ENCODE peak calls at places on chromosome 14, in six cellular contexts. L, U, Y, X, A and O are unnamed samples.

GRCh38 chr14:91413547-91414474 is 3.8 kb downstream of the CCDC88C start:
- DNase-seq in A (peak; percentile 85), Y (no peak), U (no peak), L (peak; percentile 97), X (no peak), O (no peak)

GRCh38 chr14:39138450-39138849 is 24.3 kb downstream of the GEMIN2 start:
- DNase-seq in X (no peak), L (no peak), Y (no peak), A (no peak), U (no peak), O (no peak)

GRCh38 chr14:38419579-38419978 is 163.7 kb upstream of the CLEC14A start:
- DNase-seq in L (no peak), X (no peak), U (no peak), Y (no peak), A (no peak), O (no peak)

GRCh38 chr14:31057035-31057434 is 30.9 kb upstream of the STRN3 start:
- DNase-seq in A (no peak), Y (no peak), L (no peak), U (no peak), X (no peak), O (no peak)

GRCh38 chr14:75822522-75823288 is 159.1 kb downstream of the TGFB3 start:
- DNase-seq in A (no peak), L (no peak), Y (no peak), X (no peak), U (no peak), O (no peak)

GRCh38 chr14:51880810-51881580 is 20.6 kb downstream of the GNG2 start:
- DNase-seq in L (no peak), A (no peak), Y (no peak), U (no peak), X (no peak), O (no peak)

GRCh38 chr14:58280954-58281787 is 17.2 kb upstream of the ARID4A start:
- DNase-seq in X (no peak), Y (peak; percentile 27), L (no peak), U (no peak), A (no peak), O (no peak)

GRCh38 chr14:65224799-65225198 is 122.5 kb upstream of the MAX start:
- DNase-seq in Y (no peak), L (no peak), U (no peak), A (no peak), X (peak; percentile 51), O (no peak)

GRCh38 chr14:102227184-102227964 is 77.6 kb downstream of the MOK start:
- DNase-seq in U (no peak), A (no peak), Y (no peak), X (no peak), L (no peak), O (no peak)

GRCh38 chr14:54659365-54659764 is 92.4 kb downstream of the SAMD4A start:
- DNase-seq in Y (no peak), U (no peak), L (no peak), A (no peak), X (no peak), O (no peak)

GRCh38 chr14:52025310-52025709 is 36.0 kb downstream of the RTRAF start:
- DNase-seq in U (no peak), Y (no peak), X (no peak), L (no peak), A (no peak), O (no peak)

DNA sequence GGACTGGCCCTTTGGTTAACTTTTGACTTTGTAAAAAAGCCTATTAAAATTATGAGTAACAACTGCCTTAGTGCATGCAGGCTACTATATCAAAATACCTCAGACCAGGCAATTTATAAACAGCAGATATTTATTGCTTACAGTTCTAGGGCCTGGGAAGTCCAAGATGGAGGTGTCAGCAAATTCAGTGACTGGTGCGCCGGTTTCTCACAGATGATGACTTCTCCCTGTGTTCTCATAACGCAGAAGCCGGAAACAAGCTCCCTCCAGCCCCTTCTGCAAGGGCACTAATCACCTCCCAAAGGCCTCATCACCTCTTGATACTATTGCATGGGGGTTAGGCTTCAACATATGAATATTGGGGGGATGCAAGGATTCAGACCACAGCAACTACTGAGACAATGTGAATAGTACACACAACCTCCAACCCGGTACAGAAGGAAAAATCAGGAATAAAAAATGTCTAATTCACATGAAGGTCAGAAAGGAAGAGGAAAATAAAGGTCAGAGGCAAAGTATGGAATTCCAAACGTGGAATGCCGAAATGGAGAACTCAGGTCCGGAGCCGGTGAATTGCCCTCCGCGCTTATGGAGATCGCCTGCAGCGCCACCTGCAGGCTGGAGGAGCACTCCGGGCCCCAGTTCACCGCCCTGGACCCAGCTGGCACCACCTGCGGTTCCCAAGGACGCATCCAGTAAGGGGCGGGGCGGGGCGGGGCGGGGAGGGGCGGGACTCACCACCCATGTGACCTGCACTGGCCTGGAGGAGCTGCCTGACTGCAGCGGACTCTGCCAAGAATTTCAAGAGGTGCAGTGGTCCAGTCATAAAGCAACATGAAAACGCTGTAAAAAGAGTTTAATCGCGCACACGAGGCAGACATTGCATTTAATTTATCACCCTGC is 203.4 kb downstream of the KIF26A start:
- DNase-seq in A (peak; percentile 54), L (peak; percentile 95), X (no peak), Y (no peak), U (peak; percentile 76), O (no peak)
- TF ChIP-seq CTCF in A (peak; percentile 32), L (peak; percentile 81), X (no peak), Y (peak; percentile 34), U (peak; percentile 73), O (no peak)

DNA sequence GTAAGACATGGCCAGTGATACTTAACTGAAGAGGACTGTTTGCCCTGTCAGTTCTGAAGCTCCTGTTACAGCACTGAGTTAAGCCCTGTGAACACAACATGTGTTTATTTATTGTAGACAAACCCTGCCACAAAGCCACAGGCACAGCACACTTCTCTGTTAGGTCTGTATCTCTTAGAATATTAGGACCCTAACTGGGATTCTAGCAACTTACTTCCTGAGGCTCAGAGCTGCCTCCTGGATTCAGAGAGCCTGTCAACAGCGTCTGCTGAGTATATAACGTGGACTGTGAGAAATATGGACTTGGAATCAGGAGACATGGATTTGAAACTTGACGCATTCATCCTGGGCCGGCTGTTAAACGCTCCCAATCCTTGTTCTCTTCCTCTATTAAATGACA is 135.0 kb upstream of the HIF1A start:
- DNase-seq in L (no peak), Y (no peak), A (no peak), U (no peak), X (no peak), O (no peak)
- TF ChIP-seq CTCF in L (no peak), Y (no peak), A (no peak), U (no peak), X (no peak), O (no peak)

DNA sequence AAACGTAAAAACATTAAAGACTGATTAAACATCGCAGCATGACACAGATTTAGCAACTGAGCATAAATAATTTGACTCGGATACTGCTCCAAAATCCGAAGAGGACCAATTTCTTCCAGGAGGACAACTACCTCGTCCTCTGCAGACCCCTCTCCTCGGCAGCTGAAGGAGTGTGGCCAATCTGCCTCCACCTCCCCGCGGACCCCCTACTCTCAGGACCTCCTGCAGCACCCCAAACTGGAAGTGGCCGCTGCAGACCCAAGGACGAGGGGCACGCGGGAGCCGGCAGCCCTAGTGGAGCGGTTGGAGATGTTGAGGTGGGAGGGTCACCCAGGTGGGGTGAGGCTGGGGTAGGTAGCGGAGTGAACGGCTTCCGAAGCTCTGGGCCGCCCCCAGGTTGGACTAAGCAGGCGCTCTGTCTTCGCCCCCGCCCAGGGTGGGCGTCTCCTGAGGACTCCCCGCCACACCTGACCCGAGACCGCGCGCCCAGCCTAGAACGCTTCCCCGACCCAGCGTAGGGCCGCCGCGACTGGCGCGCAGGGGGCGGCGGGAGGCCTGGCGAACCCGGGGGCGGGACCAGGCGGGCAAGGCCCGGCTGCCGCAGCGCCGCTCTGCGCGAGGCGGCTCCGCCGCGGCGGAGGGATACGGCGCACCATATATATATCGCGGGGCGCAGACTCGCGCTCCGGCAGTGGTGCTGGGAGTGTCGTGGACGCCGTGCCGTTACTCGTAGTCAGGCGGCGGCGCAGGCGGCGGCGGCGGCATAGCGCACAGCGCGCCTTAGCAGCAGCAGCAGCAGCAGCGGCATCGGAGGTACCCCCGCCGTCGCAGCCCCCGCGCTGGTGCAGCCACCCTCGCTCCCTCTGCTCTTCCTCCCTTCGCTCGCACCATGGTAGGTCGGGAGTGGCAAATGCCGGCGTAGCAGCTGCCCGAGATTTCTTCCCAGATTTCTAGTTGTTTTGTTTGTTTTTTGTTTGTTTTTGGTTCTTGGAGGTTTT is at the start of gene CALM1:
- DNase-seq in U (peak; percentile 96), X (peak; percentile 96), L (peak; percentile 94), A (peak; percentile 77), Y (peak; percentile 52), O (peak; percentile 99)
- TF ChIP-seq CTCF in U (no peak), X (no peak), L (no peak), A (no peak), Y (no peak), O (no peak)

GRCh38 chr14:68777644-68778043 is 15.2 kb downstream of the ZFP36L1 start:
- DNase-seq in Y (no peak), L (no peak), A (no peak), U (no peak), X (no peak), O (no peak)

GRCh38 chr14:68774771-68775613 is 17.9 kb downstream of the ZFP36L1 start:
- DNase-seq in L (no peak), X (no peak), A (no peak), Y (no peak), U (no peak), O (no peak)

GRCh38 chr14:68771631-68772030 is 21.2 kb downstream of the ZFP36L1 start:
- DNase-seq in L (no peak), Y (no peak), X (no peak), A (no peak), U (peak; percentile 80), O (no peak)

GRCh38 chr14:68772761-68773381 is 20.0 kb downstream of the ZFP36L1 start:
- DNase-seq in Y (no peak), X (no peak), A (no peak), L (no peak), U (no peak), O (no peak)

DNA sequence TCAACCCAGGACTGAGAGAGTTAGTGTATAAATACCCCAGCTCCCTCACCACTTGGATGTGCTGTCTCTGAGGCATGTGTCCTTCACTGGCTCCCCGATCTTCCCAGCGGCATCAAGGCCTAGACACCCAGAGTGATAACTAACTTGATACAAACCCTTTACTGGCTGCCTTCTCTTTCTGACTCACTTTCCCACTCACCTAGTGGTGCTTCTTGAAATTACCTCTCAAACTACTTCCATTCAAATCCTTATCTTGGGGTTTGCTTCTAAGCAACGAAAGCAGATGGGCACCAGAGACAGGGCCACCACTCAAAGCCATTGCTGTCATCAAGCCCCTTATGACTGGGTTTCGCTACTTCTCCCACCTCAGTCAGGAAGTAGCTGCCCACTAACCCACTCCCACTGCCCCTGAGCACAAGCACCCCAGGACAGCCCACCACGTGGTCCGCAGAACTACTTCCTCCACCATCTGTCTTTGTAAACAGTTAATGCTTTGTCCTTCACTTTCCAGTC is 17.2 kb downstream of the ZFP36L1 start:
- DNase-seq in Y (no peak), X (no peak), U (no peak), L (peak; percentile 74), A (no peak), O (no peak)
- TF ChIP-seq CTCF in Y (no peak), X (no peak), U (peak; percentile 25), L (peak; percentile 37), A (peak; percentile 5), O (no peak)